ENCODE peak calls at places on chromosomes 3 and 15, in ten cellular contexts. C is NB4, D is B cell, W is endothelial cell of umbilical vein, L is endodermal cell, H is AG10803, N is ascending aorta, M is HFFc6, S is AG09309, I is GM13976. V is an unnamed sample.

GRCh38 chr15:48176097-48176496 is 2.0 kb downstream of the MYEF2 start:
- DNase-seq in N (no peak), M (no peak), D (no peak), S (no peak), H (no peak), I (no peak), L (no peak), W (no peak), C (no peak), V (peak)

GRCh38 chr3:117547956-117548550 is 838.5 kb downstream of the TUSC7 start:
- DNase-seq in L (no peak), N (no peak), S (no peak), D (no peak), C (no peak), H (peak), I (no peak), M (peak), W (no peak), V (peak)

GRCh38 chr3:32626650-32627049 is 56.0 kb upstream of the DYNC1LI1 start:
- DNase-seq in W (no peak), N (no peak), M (no peak), L (no peak), S (peak), C (no peak), I (no peak), H (peak), D (no peak), V (no peak)

GRCh38 chr3:53255360-53255774 is 455 bp downstream of the TKT start:
- DNase-seq in D (no peak), W (peak), I (peak), L (no peak), C (no peak), S (no peak), N (no peak), M (no peak), H (no peak), V (no peak)

GRCh38 chr15:38378162-38378560 is 75.8 kb upstream of the FAM98B start:
- DNase-seq in M (no peak), W (peak), S (no peak), H (peak), L (no peak), D (no peak), N (peak), C (peak), I (no peak), V (no peak)

GRCh38 chr3:73781536-73781935 is 156.8 kb upstream of the PDZRN3 start:
- DNase-seq in I (no peak), D (no peak), W (no peak), H (no peak), S (no peak), L (no peak), C (no peak), N (no peak), M (no peak), V (no peak)

GRCh38 chr3:160616311-160616710 is 50.9 kb upstream of the KPNA4 start:
- DNase-seq in M (no peak), D (no peak), H (no peak), S (no peak), W (no peak), L (no peak), N (no peak), C (no peak), I (no peak), V (no peak)

GRCh38 chr3:194900886-194901522 is 215.3 kb downstream of the FAM43A start:
- DNase-seq in L (no peak), N (no peak), C (no peak), W (no peak), H (no peak), S (no peak), M (no peak), D (no peak), I (no peak), V (no peak)

GRCh38 chr15:100729461-100729860 is 127.1 kb downstream of the ASB7 start:
- DNase-seq in M (no peak), D (no peak), S (no peak), L (no peak), N (peak), W (no peak), C (no peak), H (no peak), I (no peak), V (no peak)

GRCh38 chr3:100032262-100032661 is 82.0 kb downstream of the FILIP1L start:
- DNase-seq in S (peak), M (peak), D (no peak), H (peak), I (no peak), N (no peak), W (no peak), C (no peak), L (no peak), V (peak)

GRCh38 chr15:60905587-60905986 is 323.5 kb downstream of the RORA start:
- DNase-seq in H (no peak), S (no peak), N (no peak), D (no peak), I (no peak), C (no peak), M (no peak), L (peak), W (no peak), V (peak)

GRCh38 chr3:100953103-100953502 is 40.1 kb downstream of the ABI3BP start:
- DNase-seq in H (no peak), W (peak), S (no peak), D (no peak), L (no peak), M (no peak), C (no peak), N (no peak), I (no peak), V (no peak)

GRCh38 chr15:41690636-41691035 is 30.4 kb downstream of the MGA start:
- DNase-seq in I (no peak), S (no peak), M (no peak), N (no peak), D (no peak), H (no peak), L (no peak), C (peak), W (no peak), V (no peak)

GRCh38 chr3:2354702-2355101 is 256.0 kb downstream of the CNTN4 start:
- DNase-seq in S (no peak), W (no peak), D (no peak), M (no peak), I (no peak), H (no peak), C (no peak), N (no peak), L (peak), V (peak)

GRCh38 chr15:74291101-74292071 is 55.3 kb downstream of the CCDC33 start:
- DNase-seq in H (peak), S (peak), M (peak), W (peak), I (peak), C (peak), L (peak), N (peak), D (no peak), V (peak)

GRCh38 chr15:50685976-50686467 is 575 bp downstream of the TRPM7 start:
- DNase-seq in N (peak), D (peak), M (peak), I (peak), W (no peak), C (peak), H (peak), S (no peak), L (peak), V (peak)

GRCh38 chr3:39147374-39147709 is 6.0 kb downstream of the CSRNP1 start:
- DNase-seq in M (no peak), C (no peak), S (no peak), N (no peak), D (no peak), L (no peak), H (no peak), W (no peak), I (peak), V (no peak)

GRCh38 chr3:153305189-153305588 is 143.2 kb downstream of the RAP2B start:
- DNase-seq in M (no peak), I (no peak), S (no peak), D (no peak), C (no peak), W (no peak), H (no peak), L (no peak), N (no peak), V (no peak)

DNA sequence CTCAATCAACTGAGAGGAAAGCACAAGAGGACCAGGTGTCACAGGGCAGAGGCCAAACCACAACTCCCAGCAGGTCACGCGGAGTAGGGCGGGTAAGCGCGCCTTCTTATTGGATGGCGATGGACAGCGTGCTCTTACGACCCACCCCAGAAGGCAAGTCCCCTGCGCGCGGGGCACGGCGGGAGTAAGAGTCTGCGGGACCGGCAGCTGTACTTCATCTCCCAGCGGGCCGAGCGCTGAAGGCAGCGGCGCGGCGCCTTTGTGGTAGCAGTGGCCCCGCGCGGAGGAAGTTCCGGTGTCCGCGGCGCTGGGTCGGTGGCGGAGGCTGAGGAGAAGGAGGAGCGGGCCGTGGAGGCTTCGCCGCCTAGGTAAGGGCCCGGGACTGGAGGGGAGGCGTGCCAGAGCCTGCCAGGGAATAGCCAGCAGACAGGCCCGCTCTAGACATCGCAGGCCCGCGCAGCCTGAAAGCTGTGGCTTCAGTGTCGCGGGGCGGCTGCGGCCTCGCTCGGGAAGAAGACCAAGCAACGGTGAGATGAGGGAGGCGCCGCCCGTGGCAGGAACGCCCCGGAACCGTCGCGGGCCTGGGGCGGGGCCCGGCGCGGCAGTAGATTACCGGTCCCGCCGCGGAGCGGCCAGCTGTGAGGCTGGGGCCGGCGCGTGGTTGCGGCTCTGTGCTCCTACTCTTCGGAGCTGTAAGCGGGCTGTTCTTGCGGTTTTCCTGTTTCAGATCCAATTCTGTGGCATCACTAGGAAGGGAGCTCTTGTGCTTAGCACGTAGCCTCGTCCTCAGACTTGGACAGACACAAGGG is at the start of gene RBM6:
- DNase-seq in H (peak), W (peak), L (peak), C (peak), N (peak), M (peak), I (peak), D (peak), S (peak), V (peak)
- TF ChIP-seq CTCF in H (no peak), W (no peak), L (no peak), C (no peak), N (no peak), M (peak), I (no peak), D (no peak), S (no peak), V (no peak)

DNA sequence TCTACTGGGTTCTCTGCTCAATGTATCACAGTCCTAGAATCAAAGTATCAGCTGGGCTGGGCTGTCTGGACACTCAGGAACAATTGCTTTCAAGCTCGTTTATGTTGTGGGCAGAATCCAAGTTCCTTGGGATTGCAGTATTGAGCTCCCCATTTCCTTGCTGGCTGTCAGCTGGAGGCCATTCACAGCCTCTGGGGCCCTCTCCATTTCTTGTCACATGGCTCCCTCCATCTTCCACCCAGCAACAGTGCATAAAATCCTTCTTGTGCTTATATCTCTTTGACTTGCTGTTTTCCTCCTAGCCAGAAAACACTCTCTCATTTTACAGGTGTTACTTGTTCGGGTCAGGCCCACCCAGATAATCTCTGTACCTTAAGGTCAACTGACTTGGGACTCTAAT is 363.5 kb downstream of the IGSF11 start:
- DNase-seq in M (no peak), W (no peak), C (no peak), S (no peak), D (no peak), N (no peak), H (no peak), I (no peak), L (peak), V (no peak)
- TF ChIP-seq CTCF in M (no peak), W (no peak), C (no peak), S (no peak), D (no peak), N (no peak), H (no peak), I (no peak), L (peak), V (no peak)

GRCh38 chr3:185988080-185988815 is 50.4 kb upstream of the TRA2B start:
- DNase-seq in I (no peak), W (no peak), S (no peak), D (no peak), H (no peak), C (no peak), N (no peak), M (no peak), L (peak), V (no peak)
- TF ChIP-seq CTCF in I (no peak), W (peak), S (no peak), D (no peak), H (no peak), C (no peak), N (no peak), M (peak), L (peak), V (no peak)

GRCh38 chr3:87276484-87276883 is at the start of gene POU1F1:
- DNase-seq in N (no peak), D (no peak), I (no peak), W (no peak), M (no peak), C (no peak), H (no peak), S (no peak), L (no peak), V (no peak)
- TF ChIP-seq CTCF in N (no peak), D (no peak), I (no peak), W (no peak), M (no peak), C (no peak), H (no peak), S (no peak), L (no peak), V (no peak)

GRCh38 chr3:187745201-187746058 is at the start of gene BCL6:
- DNase-seq in H (peak), I (peak), D (peak), W (peak), S (peak), N (peak), M (peak), C (peak), L (peak), V (peak)
- TF ChIP-seq CTCF in H (peak), I (no peak), D (no peak), W (no peak), S (no peak), N (no peak), M (no peak), C (no peak), L (no peak), V (no peak)